ENCODE peak calls at places on chromosome 4, in five cellular contexts. R, N, K, B and D are unnamed samples.

GRCh38 chr4:42302348-42302747 is 94.9 kb upstream of the SHISA3 start:
- DNase-seq in K (no peak), N (peak), R (peak), B (no peak), D (no peak)

GRCh38 chr4:39480902-39481695 is 22.2 kb downstream of the LIAS start:
- DNase-seq in B (no peak), N (no peak), K (no peak), R (no peak), D (no peak)

GRCh38 chr4:183747931-183748664 is 89.0 kb downstream of the TRAPPC11 start:
- DNase-seq in N (peak), R (no peak), B (no peak), K (peak), D (no peak)

GRCh38 chr4:7375427-7375826 is 59.3 kb downstream of the PSAPL1 start:
- DNase-seq in B (no peak), N (no peak), R (peak), K (peak), D (no peak)

GRCh38 chr4:150336676-150337412 is 245.1 kb upstream of the MAB21L2 start:
- DNase-seq in B (no peak), K (no peak), N (no peak), R (no peak), D (no peak)

GRCh38 chr4:142041788-142042187 is 405.4 kb downstream of the IL15 start:
- DNase-seq in K (no peak), B (no peak), R (no peak), N (no peak), D (no peak)

GRCh38 chr4:77044458-77045124 is 31.2 kb downstream of the CCNI start:
- DNase-seq in R (peak), K (peak), N (peak), B (no peak), D (no peak)

GRCh38 chr4:151324449-151325319 is 721 bp downstream of the SH3D19 start:
- DNase-seq in N (peak), R (peak), B (peak), K (peak), D (peak)

GRCh38 chr4:59122626-59123025 is 2012.4 kb upstream of the IGFBP7 start:
- DNase-seq in N (no peak), R (no peak), B (no peak), K (no peak), D (no peak)

GRCh38 chr4:135838889-135839288 is 1637.3 kb upstream of the PABPC4L start:
- DNase-seq in N (peak), K (no peak), R (no peak), B (no peak), D (no peak)

GRCh38 chr4:20883231-20883630 is 183.0 kb downstream of the PACRGL start:
- DNase-seq in N (peak), B (no peak), R (no peak), K (no peak), D (no peak)

GRCh38 chr4:7411491-7411890 is 23.2 kb downstream of the PSAPL1 start:
- DNase-seq in B (no peak), K (no peak), R (no peak), N (no peak), D (no peak)

GRCh38 chr4:173168396-173169177 is at the start of gene GALNT7:
- DNase-seq in R (peak), B (peak), K (peak), N (peak), D (peak)

GRCh38 chr4:125735107-125735506 is 420.4 kb downstream of the FAT4 start:
- DNase-seq in N (peak), R (peak), B (peak), K (peak), D (no peak)

GRCh38 chr4:81084029-81084428 is 53.5 kb downstream of the BMP3 start:
- DNase-seq in B (no peak), N (no peak), R (peak), K (peak), D (no peak)

GRCh38 chr4:138190452-138190858 is 51.7 kb downstream of the SLC7A11 start:
- DNase-seq in N (no peak), B (no peak), R (no peak), K (no peak), D (no peak)

GRCh38 chr4:91111556-91111955 is 984.4 kb downstream of the CCSER1 start:
- DNase-seq in K (no peak), B (no peak), N (peak), R (no peak), D (no peak)

GRCh38 chr4:134777626-134778025 is 576.0 kb upstream of the PABPC4L start:
- DNase-seq in K (no peak), N (peak), R (no peak), B (no peak), D (no peak)

GRCh38 chr4:75662626-75663025 is 10.6 kb downstream of the G3BP2 start:
- DNase-seq in B (no peak), R (no peak), N (no peak), K (no peak), D (no peak)

GRCh38 chr4:6972911-6973310 is 63.3 kb downstream of the TBC1D14 start:
- DNase-seq in B (no peak), R (no peak), K (no peak), N (no peak), D (no peak)

GRCh38 chr4:82217986-82218715 is 155.6 kb downstream of the HNRNPD start:
- DNase-seq in B (no peak), N (no peak), R (no peak), K (no peak), D (no peak)

GRCh38 chr4:124144302-124144701 is 568.2 kb downstream of the ANKRD50 start:
- DNase-seq in N (peak), B (no peak), K (peak), R (peak), D (no peak)

GRCh38 chr4:100497729-100498250 is 20.0 kb downstream of the EMCN start:
- DNase-seq in K (no peak), N (no peak), B (no peak), R (peak), D (no peak)

GRCh38 chr4:153594208-153594607 is 89.9 kb upstream of the TLR2 start:
- DNase-seq in B (no peak), R (peak), K (peak), N (no peak), D (peak)

GRCh38 chr4:786074-786741 is 39.7 kb downstream of the CPLX1 start:
- DNase-seq in R (no peak), K (no peak), B (peak), N (no peak), D (no peak)

GRCh38 chr4:15657366-15657765 is 2.2 kb upstream of the FBXL5 start:
- DNase-seq in R (no peak), B (no peak), N (no peak), K (peak), D (no peak)

GRCh38 chr4:138953962-138954371 is 61.6 kb upstream of the NOCT start:
- DNase-seq in R (peak), K (peak), N (peak), B (no peak), D (no peak)

GRCh38 chr4:145681956-145682355 is 2.0 kb downstream of the C4orf51 start:
- DNase-seq in K (peak), R (peak), N (no peak), B (no peak), D (no peak)

GRCh38 chr4:143178923-143179322 is 5.8 kb upstream of the USP38 start:
- DNase-seq in N (no peak), B (no peak), R (no peak), K (no peak), D (no peak)

GRCh38 chr4:53128959-53129358 is 236.9 kb downstream of the SCFD2 start:
- DNase-seq in N (no peak), B (peak), R (peak), K (peak), D (peak)